ENCODE peak calls at places on chromosome 5, in seven cellular contexts. One of them, this sample, is unnamed.

GRCh38 chr5:82798676-82799075 is 278.5 kb downstream of the TMEM167A start:
- DNase-seq in AG20443: no peak
- DNase-seq in NCI-H2081: no peak
- DNase-seq in activated CD4-positive, alpha-beta T cell treated with anti-CD3 and anti-CD28 coated beads, Interleukin-2, amount 50 U/mL, for 24 hours: no peak
- DNase-seq in AG08395: no peak
- DNase-seq in OCI-LY7: no peak
- DNase-seq in GM20000: no peak
- DNase-seq in this sample: no peak

GRCh38 chr5:173395257-173395932 is 67.2 kb upstream of the STC2 start:
- DNase-seq in activated CD4-positive, alpha-beta T cell treated with anti-CD3 and anti-CD28 coated beads, Interleukin-2, amount 50 U/mL, for 24 hours: no peak
- DNase-seq in OCI-LY7: no peak
- DNase-seq in GM20000: no peak
- DNase-seq in NCI-H2081: no peak
- DNase-seq in AG08395: peak
- DNase-seq in AG20443: peak
- DNase-seq in this sample: no peak

GRCh38 chr5:103232393-103232999 is 26.1 kb upstream of the MACIR start:
- DNase-seq in AG20443: peak
- DNase-seq in GM20000: peak
- DNase-seq in NCI-H2081: peak
- DNase-seq in activated CD4-positive, alpha-beta T cell treated with anti-CD3 and anti-CD28 coated beads, Interleukin-2, amount 50 U/mL, for 24 hours: no peak
- DNase-seq in AG08395: peak
- DNase-seq in OCI-LY7: peak
- DNase-seq in this sample: peak

GRCh38 chr5:82296929-82297328 is 18.8 kb upstream of the RPS23 start:
- DNase-seq in GM20000: no peak
- DNase-seq in AG08395: no peak
- DNase-seq in AG20443: no peak
- DNase-seq in OCI-LY7: no peak
- DNase-seq in NCI-H2081: no peak
- DNase-seq in activated CD4-positive, alpha-beta T cell treated with anti-CD3 and anti-CD28 coated beads, Interleukin-2, amount 50 U/mL, for 24 hours: no peak
- DNase-seq in this sample: no peak

GRCh38 chr5:51678335-51678734 is 295.1 kb downstream of the ISL1 start:
- DNase-seq in OCI-LY7: no peak
- DNase-seq in AG20443: no peak
- DNase-seq in NCI-H2081: no peak
- DNase-seq in activated CD4-positive, alpha-beta T cell treated with anti-CD3 and anti-CD28 coated beads, Interleukin-2, amount 50 U/mL, for 24 hours: no peak
- DNase-seq in AG08395: no peak
- DNase-seq in GM20000: no peak
- DNase-seq in this sample: no peak

GRCh38 chr5:133861161-133861737 is 107.2 kb downstream of the C5orf15 start:
- DNase-seq in AG08395: no peak
- DNase-seq in NCI-H2081: no peak
- DNase-seq in activated CD4-positive, alpha-beta T cell treated with anti-CD3 and anti-CD28 coated beads, Interleukin-2, amount 50 U/mL, for 24 hours: no peak
- DNase-seq in OCI-LY7: no peak
- DNase-seq in AG20443: no peak
- DNase-seq in GM20000: no peak
- DNase-seq in this sample: no peak

GRCh38 chr5:157778121-157778805 is 34.8 kb downstream of the LSM11 start:
- DNase-seq in AG08395: peak
- DNase-seq in activated CD4-positive, alpha-beta T cell treated with anti-CD3 and anti-CD28 coated beads, Interleukin-2, amount 50 U/mL, for 24 hours: no peak
- DNase-seq in GM20000: no peak
- DNase-seq in NCI-H2081: peak
- DNase-seq in AG20443: no peak
- DNase-seq in OCI-LY7: no peak
- DNase-seq in this sample: no peak

GRCh38 chr5:139492700-139493192 is 10.2 kb upstream of the STING1 start:
- DNase-seq in NCI-H2081: no peak
- DNase-seq in GM20000: no peak
- DNase-seq in AG08395: peak
- DNase-seq in activated CD4-positive, alpha-beta T cell treated with anti-CD3 and anti-CD28 coated beads, Interleukin-2, amount 50 U/mL, for 24 hours: no peak
- DNase-seq in OCI-LY7: no peak
- DNase-seq in AG20443: peak
- DNase-seq in this sample: peak

GRCh38 chr5:116645627-116646026 is 71.0 kb upstream of the SEMA6A start:
- DNase-seq in AG20443: no peak
- DNase-seq in OCI-LY7: no peak
- DNase-seq in AG08395: no peak
- DNase-seq in GM20000: no peak
- DNase-seq in NCI-H2081: no peak
- DNase-seq in activated CD4-positive, alpha-beta T cell treated with anti-CD3 and anti-CD28 coated beads, Interleukin-2, amount 50 U/mL, for 24 hours: no peak
- DNase-seq in this sample: peak

GRCh38 chr5:59097116-59097515 is 514.2 kb downstream of the RAB3C start:
- DNase-seq in AG08395: no peak
- DNase-seq in activated CD4-positive, alpha-beta T cell treated with anti-CD3 and anti-CD28 coated beads, Interleukin-2, amount 50 U/mL, for 24 hours: no peak
- DNase-seq in NCI-H2081: no peak
- DNase-seq in GM20000: no peak
- DNase-seq in OCI-LY7: no peak
- DNase-seq in AG20443: no peak
- DNase-seq in this sample: no peak

GRCh38 chr5:177025139-177025538 is 2.6 kb downstream of the ZNF346 start:
- DNase-seq in OCI-LY7: no peak
- DNase-seq in AG08395: no peak
- DNase-seq in activated CD4-positive, alpha-beta T cell treated with anti-CD3 and anti-CD28 coated beads, Interleukin-2, amount 50 U/mL, for 24 hours: no peak
- DNase-seq in GM20000: no peak
- DNase-seq in NCI-H2081: no peak
- DNase-seq in AG20443: no peak
- DNase-seq in this sample: peak

GRCh38 chr5:168159425-168159824 is 132.0 kb upstream of the WWC1 start:
- DNase-seq in GM20000: peak
- DNase-seq in AG20443: no peak
- DNase-seq in AG08395: no peak
- DNase-seq in activated CD4-positive, alpha-beta T cell treated with anti-CD3 and anti-CD28 coated beads, Interleukin-2, amount 50 U/mL, for 24 hours: no peak
- DNase-seq in OCI-LY7: peak
- DNase-seq in NCI-H2081: peak
- DNase-seq in this sample: no peak

GRCh38 chr5:134965271-134965825 is 2.4 kb upstream of the CATSPER3 start:
- DNase-seq in GM20000: no peak
- DNase-seq in AG08395: no peak
- DNase-seq in NCI-H2081: no peak
- DNase-seq in activated CD4-positive, alpha-beta T cell treated with anti-CD3 and anti-CD28 coated beads, Interleukin-2, amount 50 U/mL, for 24 hours: no peak
- DNase-seq in AG20443: no peak
- DNase-seq in OCI-LY7: no peak
- DNase-seq in this sample: no peak

GRCh38 chr5:761854-762685 is 22.5 kb downstream of the ZDHHC11B start:
- DNase-seq in GM20000: peak
- DNase-seq in OCI-LY7: no peak
- DNase-seq in activated CD4-positive, alpha-beta T cell treated with anti-CD3 and anti-CD28 coated beads, Interleukin-2, amount 50 U/mL, for 24 hours: no peak
- DNase-seq in AG20443: peak
- DNase-seq in NCI-H2081: no peak
- DNase-seq in AG08395: no peak
- DNase-seq in this sample: no peak

GRCh38 chr5:167998148-167998767 is 293.2 kb upstream of the WWC1 start:
- DNase-seq in activated CD4-positive, alpha-beta T cell treated with anti-CD3 and anti-CD28 coated beads, Interleukin-2, amount 50 U/mL, for 24 hours: no peak
- DNase-seq in NCI-H2081: no peak
- DNase-seq in OCI-LY7: no peak
- DNase-seq in AG08395: peak
- DNase-seq in AG20443: no peak
- DNase-seq in GM20000: no peak
- DNase-seq in this sample: no peak

GRCh38 chr5:17000296-17000939 is 64.3 kb upstream of the MYO10 start:
- DNase-seq in OCI-LY7: no peak
- DNase-seq in GM20000: no peak
- DNase-seq in AG20443: peak
- DNase-seq in AG08395: peak
- DNase-seq in activated CD4-positive, alpha-beta T cell treated with anti-CD3 and anti-CD28 coated beads, Interleukin-2, amount 50 U/mL, for 24 hours: no peak
- DNase-seq in NCI-H2081: no peak
- DNase-seq in this sample: peak

GRCh38 chr5:90483206-90483605 is 8.5 kb downstream of the POLR3G start:
- DNase-seq in AG20443: no peak
- DNase-seq in GM20000: no peak
- DNase-seq in NCI-H2081: no peak
- DNase-seq in AG08395: no peak
- DNase-seq in activated CD4-positive, alpha-beta T cell treated with anti-CD3 and anti-CD28 coated beads, Interleukin-2, amount 50 U/mL, for 24 hours: no peak
- DNase-seq in OCI-LY7: no peak
- DNase-seq in this sample: no peak

GRCh38 chr5:142087920-142088679 is 20.5 kb upstream of the NDFIP1 start:
- DNase-seq in NCI-H2081: no peak
- DNase-seq in OCI-LY7: no peak
- DNase-seq in activated CD4-positive, alpha-beta T cell treated with anti-CD3 and anti-CD28 coated beads, Interleukin-2, amount 50 U/mL, for 24 hours: no peak
- DNase-seq in AG08395: no peak
- DNase-seq in AG20443: no peak
- DNase-seq in GM20000: no peak
- DNase-seq in this sample: no peak

GRCh38 chr5:11619339-11620028 is 284.8 kb downstream of the CTNND2 start:
- DNase-seq in GM20000: no peak
- DNase-seq in AG20443: no peak
- DNase-seq in activated CD4-positive, alpha-beta T cell treated with anti-CD3 and anti-CD28 coated beads, Interleukin-2, amount 50 U/mL, for 24 hours: no peak
- DNase-seq in AG08395: no peak
- DNase-seq in OCI-LY7: peak
- DNase-seq in NCI-H2081: peak
- DNase-seq in this sample: no peak

GRCh38 chr5:36611520-36612274 is 5.3 kb downstream of the SLC1A3 start:
- DNase-seq in NCI-H2081: no peak
- DNase-seq in AG08395: no peak
- DNase-seq in AG20443: no peak
- DNase-seq in GM20000: no peak
- DNase-seq in OCI-LY7: no peak
- DNase-seq in activated CD4-positive, alpha-beta T cell treated with anti-CD3 and anti-CD28 coated beads, Interleukin-2, amount 50 U/mL, for 24 hours: no peak
- DNase-seq in this sample: no peak

GRCh38 chr5:156411131-156411727 is 84.3 kb downstream of the SGCD start:
- DNase-seq in activated CD4-positive, alpha-beta T cell treated with anti-CD3 and anti-CD28 coated beads, Interleukin-2, amount 50 U/mL, for 24 hours: no peak
- DNase-seq in GM20000: no peak
- DNase-seq in OCI-LY7: no peak
- DNase-seq in NCI-H2081: no peak
- DNase-seq in AG20443: peak
- DNase-seq in AG08395: peak
- DNase-seq in this sample: peak

GRCh38 chr5:318341-318897 is 3.1 kb upstream of the AHRR start:
- DNase-seq in GM20000: peak
- DNase-seq in OCI-LY7: no peak
- DNase-seq in activated CD4-positive, alpha-beta T cell treated with anti-CD3 and anti-CD28 coated beads, Interleukin-2, amount 50 U/mL, for 24 hours: no peak
- DNase-seq in AG20443: peak
- DNase-seq in AG08395: peak
- DNase-seq in NCI-H2081: peak
- DNase-seq in this sample: no peak

GRCh38 chr5:159712672-159713071 is 203.6 kb upstream of the ADRA1B start:
- DNase-seq in OCI-LY7: no peak
- DNase-seq in AG20443: no peak
- DNase-seq in AG08395: no peak
- DNase-seq in GM20000: no peak
- DNase-seq in activated CD4-positive, alpha-beta T cell treated with anti-CD3 and anti-CD28 coated beads, Interleukin-2, amount 50 U/mL, for 24 hours: no peak
- DNase-seq in NCI-H2081: no peak
- DNase-seq in this sample: no peak

GRCh38 chr5:32225445-32225844 is 51.3 kb upstream of the GOLPH3 start:
- DNase-seq in activated CD4-positive, alpha-beta T cell treated with anti-CD3 and anti-CD28 coated beads, Interleukin-2, amount 50 U/mL, for 24 hours: no peak
- DNase-seq in NCI-H2081: no peak
- DNase-seq in OCI-LY7: no peak
- DNase-seq in AG20443: peak
- DNase-seq in AG08395: peak
- DNase-seq in GM20000: no peak
- DNase-seq in this sample: no peak

GRCh38 chr5:138274189-138274853 is at the start of gene GFRA3:
- DNase-seq in NCI-H2081: no peak
- DNase-seq in GM20000: peak
- DNase-seq in AG08395: no peak
- DNase-seq in activated CD4-positive, alpha-beta T cell treated with anti-CD3 and anti-CD28 coated beads, Interleukin-2, amount 50 U/mL, for 24 hours: no peak
- DNase-seq in AG20443: peak
- DNase-seq in OCI-LY7: no peak
- DNase-seq in this sample: no peak

GRCh38 chr5:104361932-104362331 is 799.3 kb upstream of the NUDT12 start:
- DNase-seq in OCI-LY7: no peak
- DNase-seq in AG20443: no peak
- DNase-seq in NCI-H2081: no peak
- DNase-seq in AG08395: no peak
- DNase-seq in GM20000: no peak
- DNase-seq in activated CD4-positive, alpha-beta T cell treated with anti-CD3 and anti-CD28 coated beads, Interleukin-2, amount 50 U/mL, for 24 hours: no peak
- DNase-seq in this sample: no peak